ENCODE peak calls at places on chromosomes 16 and 17, in six cellular contexts. Y is GM13977, U is dorsolateral prefrontal cortex, N is Peyer's patch, J is tibial artery, Q is left ventricle myocardium inferior. Z is an unnamed sample.

GRCh38 chr16:22671301-22672076 is 142.5 kb upstream of the HS3ST2 start:
- DNase-seq in U (no peak), N (no peak), J (peak), Y (no peak), Q (no peak), Z (no peak)

GRCh38 chr17:47929218-47930000 is 12.0 kb upstream of the PNPO start:
- DNase-seq in J (no peak), U (no peak), N (no peak), Q (peak), Y (no peak), Z (no peak)

GRCh38 chr17:2905269-2905668 is 109.0 kb downstream of the RAP1GAP2 start:
- DNase-seq in N (no peak), Y (no peak), U (no peak), J (no peak), Q (peak), Z (no peak)

GRCh38 chr17:4625181-4625601 is 16.3 kb downstream of the ALOX15 start:
- DNase-seq in Q (no peak), N (no peak), J (no peak), Y (no peak), U (no peak), Z (no peak)

GRCh38 chr17:6789146-6789545 is 13.1 kb downstream of the FBXO39 start:
- DNase-seq in U (no peak), Y (no peak), Q (no peak), J (no peak), N (no peak), Z (no peak)

GRCh38 chr16:55569025-55569424 is 2.5 kb downstream of the CAPNS2 start:
- DNase-seq in J (no peak), Y (no peak), U (no peak), N (no peak), Q (no peak), Z (no peak)

GRCh38 chr16:3065069-3065741 is at the start of gene IL32:
- DNase-seq in Y (peak), J (no peak), U (no peak), Q (peak), N (peak), Z (no peak)

GRCh38 chr16:57084257-57084770 is 8.1 kb upstream of the CPNE2 start:
- DNase-seq in Y (peak), Q (peak), J (peak), U (peak), N (peak), Z (peak)

GRCh38 chr16:85800321-85800669 is 800 bp downstream of the COX4I1 start:
- DNase-seq in U (no peak), Y (no peak), Q (no peak), N (no peak), J (no peak), Z (peak)

DNA sequence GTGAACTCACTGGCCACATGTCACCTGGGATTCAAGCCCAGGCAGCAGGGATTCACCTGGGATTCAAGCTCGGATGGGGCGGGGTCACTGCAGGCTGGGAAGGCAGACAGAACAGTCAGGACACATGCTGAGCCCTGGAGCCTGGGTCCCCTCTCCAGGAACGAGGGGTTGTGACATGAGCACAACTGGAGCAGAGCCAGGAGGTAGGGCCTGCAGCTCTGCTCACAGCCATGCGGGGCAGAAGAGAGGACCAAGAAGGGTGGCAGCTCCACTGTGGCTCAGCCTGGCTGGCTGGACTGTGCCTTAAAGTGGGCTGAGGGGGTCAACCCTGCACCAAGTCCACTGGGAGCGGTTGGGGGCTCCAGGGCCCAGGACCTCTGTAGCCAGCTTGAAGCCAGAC is 150.1 kb downstream of the RAB11FIP4 start:
- DNase-seq in Q (no peak), U (no peak), Y (no peak), N (no peak), J (no peak), Z (no peak)
- TF ChIP-seq CTCF in Q (no peak), U (no peak), Y (peak), N (no peak), J (no peak), Z (no peak)

GRCh38 chr17:81161536-81161935 is 3.8 kb upstream of the PVALEF start:
- DNase-seq in Y (no peak), J (no peak), Q (no peak), N (no peak), U (no peak), Z (no peak)

GRCh38 chr17:81161972-81162371 is 3.3 kb upstream of the PVALEF start:
- DNase-seq in U (no peak), N (no peak), Q (no peak), Y (no peak), J (no peak), Z (no peak)

GRCh38 chr17:81163703-81164413 is 1.4 kb upstream of the PVALEF start:
- DNase-seq in J (no peak), Q (no peak), N (no peak), Y (no peak), U (no peak), Z (no peak)

GRCh38 chr17:81163051-81163695 is 2.1 kb upstream of the PVALEF start:
- DNase-seq in Y (no peak), Q (no peak), U (no peak), N (no peak), J (no peak), Z (no peak)

DNA sequence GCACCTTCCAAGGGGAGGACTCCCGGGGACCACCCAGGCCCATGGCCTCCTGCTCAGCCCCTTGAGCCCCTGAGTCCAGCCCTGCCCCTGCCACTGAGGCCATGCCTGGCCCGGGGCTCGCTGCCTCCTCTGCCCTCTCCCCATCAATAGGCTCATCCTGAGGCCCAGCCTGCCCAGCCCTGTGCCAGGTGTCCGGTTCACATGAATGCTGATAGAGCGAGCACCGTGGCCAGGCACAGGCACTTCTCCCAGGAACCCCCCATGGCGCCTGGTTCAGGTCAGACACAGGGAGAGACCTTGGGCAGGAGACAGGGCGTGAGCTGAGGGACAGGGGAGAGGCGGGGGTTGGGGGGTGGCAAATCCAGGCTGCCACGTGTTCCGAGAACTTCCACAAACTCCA is 2.8 kb upstream of the PVALEF start:
- DNase-seq in N (no peak), U (no peak), Y (no peak), J (no peak), Q (no peak), Z (no peak)
- TF ChIP-seq CTCF in N (no peak), U (no peak), Y (no peak), J (no peak), Q (no peak), Z (no peak)

DNA sequence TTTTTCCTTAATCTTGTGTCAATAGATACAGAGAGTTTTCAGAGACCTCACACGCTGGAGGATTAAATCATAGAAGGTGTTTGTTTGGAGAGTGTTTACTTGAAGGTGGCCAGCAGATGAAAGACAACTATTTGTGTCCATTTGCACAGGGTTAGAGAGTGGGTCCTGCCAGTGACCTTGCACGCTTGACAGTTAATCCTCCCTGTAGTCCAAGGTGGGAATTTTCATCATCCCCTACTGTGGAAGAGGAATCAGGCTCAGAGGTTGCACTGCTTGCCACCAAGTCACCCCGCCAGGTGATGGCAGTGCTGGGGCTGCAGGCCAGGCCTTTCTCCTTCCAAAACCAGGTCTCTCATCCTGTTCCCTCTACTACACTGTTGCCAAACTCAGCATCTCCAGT is 12.3 kb downstream of the CDH1 start:
- DNase-seq in J (no peak), Q (no peak), N (no peak), U (no peak), Y (no peak), Z (no peak)
- TF ChIP-seq CTCF in J (no peak), Q (no peak), N (no peak), U (no peak), Y (peak), Z (no peak)

GRCh38 chr17:17750881-17751280 is 69.6 kb downstream of the RAI1 start:
- DNase-seq in U (no peak), Y (peak), J (no peak), N (peak), Q (no peak), Z (no peak)

GRCh38 chr17:17749921-17750320 is 68.7 kb downstream of the RAI1 start:
- DNase-seq in U (peak), N (peak), J (no peak), Y (peak), Q (no peak), Z (peak)

GRCh38 chr17:17752822-17753448 is 71.7 kb downstream of the RAI1 start:
- DNase-seq in N (no peak), U (peak), J (no peak), Q (no peak), Y (no peak), Z (no peak)

GRCh38 chr17:17751489-17751995 is 70.3 kb downstream of the RAI1 start:
- DNase-seq in N (no peak), J (no peak), Q (no peak), Y (no peak), U (no peak), Z (no peak)

GRCh38 chr17:17751996-17752821 is 71.0 kb downstream of the RAI1 start:
- DNase-seq in Y (peak), U (peak), N (peak), Q (peak), J (peak), Z (peak)
- TF ChIP-seq CTCF in Y (peak), U (peak), N (no peak), Q (peak), J (peak), Z (peak)